ENCODE peak calls at places on chromosomes 11 and 22, in eight cellular contexts. K, S, E, U, O, Z, J and V are unnamed samples.

GRCh38 chr22:19419464-19420178 is 11.9 kb downstream of the HIRA start:
- DNase-seq in O (no peak), K (no peak), S (peak), U (no peak), J (no peak), E (no peak), Z (no peak), V (no peak)

GRCh38 chr11:29282088-29282487 is 734.7 kb downstream of the KCNA4 start:
- DNase-seq in K (peak), O (no peak), J (peak), S (no peak), E (peak), U (no peak), Z (no peak), V (no peak)

GRCh38 chr11:134993691-134994243 is 581.7 kb upstream of the B3GAT1 start:
- DNase-seq in O (no peak), K (no peak), S (no peak), U (no peak), E (no peak), J (no peak), Z (no peak), V (no peak)

GRCh38 chr22:43946391-43946680 is 8.9 kb upstream of the SAMM50 start:
- DNase-seq in U (no peak), O (no peak), K (no peak), J (no peak), S (no peak), E (no peak), Z (no peak), V (no peak)

GRCh38 chr11:61923166-61924015 is 6.0 kb upstream of the RAB3IL1 start:
- DNase-seq in J (no peak), U (no peak), Z (no peak), S (no peak), K (no peak), E (peak), O (peak), V (no peak)

GRCh38 chr22:22692707-22693530 is 48.5 kb downstream of the GGTLC2 start:
- DNase-seq in K (no peak), S (peak), E (no peak), Z (peak), U (peak), O (no peak), J (no peak), V (peak)

GRCh38 chr11:76658651-76659650 is 11.6 kb downstream of the LRRC32 start:
- DNase-seq in K (no peak), O (no peak), U (peak), E (no peak), J (no peak), Z (no peak), S (no peak), V (no peak)

GRCh38 chr22:31230871-31231621 is 18.9 kb downstream of the LIMK2 start:
- DNase-seq in J (no peak), K (no peak), Z (no peak), S (peak), U (peak), O (peak), E (no peak), V (peak)